ENCODE peak calls at places on chromosomes 7 and 10, in eight cellular contexts. S is astrocyte of the spinal cord; F is kidney; L is endothelial cell; Q is stimulated activated CD8-positive, alpha-beta memory T cell treated with anti-CD3 and anti-CD28 coated beads, Interleukin-15, amount 100 ng/mL, for 24 hours; I is GM13976; R is Right ventricle myocardium superior; X is activated CD8-positive, alpha-beta memory T cell treated with anti-CD3 and anti-CD28 coated beads for 24 hours. O is an unnamed sample.

GRCh38 chr10:124688366-124688765 is 55.8 kb downstream of the FAM53B start:
- DNase-seq in S (no peak), X (no peak), F (no peak), R (no peak), L (no peak), I (no peak), Q (no peak), O (no peak)

GRCh38 chr7:151755131-151755787 is 121.7 kb downstream of the PRKAG2 start:
- DNase-seq in R (no peak), L (no peak), S (no peak), F (no peak), Q (no peak), I (no peak), X (no peak), O (no peak)

GRCh38 chr7:91330378-91331295 is 66.4 kb downstream of the FZD1 start:
- DNase-seq in I (no peak), F (no peak), L (no peak), X (no peak), R (no peak), S (peak; percentile 10), Q (no peak), O (no peak)

GRCh38 chr10:51238987-51239386 is 164.7 kb downstream of the PRKG1 start:
- DNase-seq in Q (no peak), I (no peak), F (no peak), X (no peak), L (no peak), S (no peak), R (no peak), O (no peak)

GRCh38 chr7:4343272-4344000 is 338.7 kb upstream of the FOXK1 start:
- DNase-seq in F (no peak), X (no peak), I (no peak), Q (no peak), L (no peak), S (no peak), R (no peak), O (no peak)

GRCh38 chr10:133141144-133141962 is 18.7 kb upstream of the KNDC1 start:
- DNase-seq in L (no peak), R (peak; percentile 35), S (no peak), Q (no peak), X (peak; percentile 50), F (peak; percentile 69), I (no peak), O (no peak)

GRCh38 chr7:132865766-132866531 is 215.9 kb downstream of the CHCHD3 start:
- DNase-seq in L (peak; percentile 3), F (no peak), R (no peak), I (no peak), Q (no peak), X (no peak), S (peak; percentile 23), O (no peak)

GRCh38 chr7:134355925-134356324 is 39.2 kb upstream of the SLC35B4 start:
- DNase-seq in X (no peak), L (no peak), S (no peak), I (no peak), Q (no peak), F (no peak), R (peak; percentile 60), O (no peak)

GRCh38 chr7:123190109-123190831 is 9.5 kb downstream of the SLC13A1 start:
- DNase-seq in Q (no peak), R (no peak), F (peak; percentile 24), I (peak; percentile 45), X (no peak), L (no peak), S (no peak), O (no peak)

GRCh38 chr10:16440396-16441105 is 3.7 kb downstream of the PTER start:
- DNase-seq in F (no peak), Q (no peak), S (no peak), X (no peak), R (no peak), L (no peak), I (no peak), O (no peak)

GRCh38 chr7:732094-732541 is 5.0 kb upstream of the PRKAR1B start:
- DNase-seq in I (no peak), F (no peak), S (peak; percentile 71), R (peak; percentile 70), X (no peak), Q (no peak), L (peak; percentile 45), O (no peak)

GRCh38 chr10:60105195-60105812 is 198.9 kb upstream of the CCDC6 start:
- DNase-seq in X (no peak), L (no peak), F (no peak), R (no peak), I (no peak), Q (no peak), S (no peak), O (no peak)

GRCh38 chr10:44926771-44927751 is 15.9 kb downstream of the TMEM72 start:
- DNase-seq in S (no peak), I (no peak), Q (no peak), X (peak; percentile 30), F (no peak), L (no peak), R (peak; percentile 54), O (no peak)

GRCh38 chr7:3064077-3064476 is 20.4 kb upstream of the CARD11 start:
- DNase-seq in I (no peak), S (no peak), F (no peak), Q (no peak), R (no peak), L (no peak), X (no peak), O (no peak)

GRCh38 chr10:66209025-66209424 is 716.8 kb upstream of the LRRTM3 start:
- DNase-seq in R (no peak), S (no peak), F (no peak), L (no peak), Q (no peak), I (no peak), X (no peak), O (no peak)

GRCh38 chr10:122087436-122087835 is 98.5 kb downstream of the TACC2 start:
- DNase-seq in F (no peak), L (no peak), Q (no peak), X (no peak), I (no peak), S (no peak), R (no peak), O (no peak)

GRCh38 chr10:92697663-92698511 is 8.1 kb downstream of the HHEX start:
- DNase-seq in F (no peak), I (peak; percentile 48), X (no peak), Q (no peak), R (no peak), L (no peak), S (no peak), O (no peak)

GRCh38 chr10:76318171-76318570 is 886.7 kb downstream of the LRMDA start:
- DNase-seq in Q (no peak), S (no peak), R (no peak), X (no peak), L (no peak), F (no peak), I (no peak), O (no peak)

GRCh38 chr7:28627263-28627653 is 214.9 kb downstream of the CREB5 start:
- DNase-seq in L (no peak), R (no peak), F (no peak), X (no peak), Q (no peak), I (no peak), S (no peak), O (no peak)

GRCh38 chr7:134996097-134996550 is 9.8 kb downstream of the AGBL3 start:
- DNase-seq in F (no peak), S (peak; percentile 64), I (peak; percentile 41), L (no peak), Q (no peak), R (no peak), X (no peak), O (no peak)

GRCh38 chr7:50295133-50295532 is 9.4 kb upstream of the IKZF1 start:
- DNase-seq in X (no peak), F (no peak), I (no peak), S (no peak), L (no peak), Q (no peak), R (no peak), O (no peak)

GRCh38 chr7:77351539-77352004 is 64.6 kb downstream of the GSAP start:
- DNase-seq in R (no peak), S (no peak), I (peak; percentile 51), L (peak; percentile 17), Q (no peak), F (no peak), X (peak; percentile 84), O (no peak)